ENCODE peak calls at places on chromosomes 11 and 22, in ten cellular contexts. I is heart left ventricle, S is H1, J is A549, F is uterus, O is prostate gland, Z is HCT116, H is tibial nerve, L is Peyer's patch, T is sigmoid colon. U is an unnamed sample. For H3K4me1, the result is how much of the 10 kb centered on the place peaks cover.

GRCh38 chr11:11157201-11157600 is 195.8 kb downstream of the CSNK2A3 start:
- DNase-seq in O (no peak), Z (peak), S (no peak), L (peak), H (no peak), F (no peak), I (no peak), J (peak), T (no peak), U (no peak)

GRCh38 chr22:48779211-48779643 is 1048.4 kb downstream of the BRD1 start:
- DNase-seq in F (no peak), J (no peak), L (peak), H (peak), S (peak), Z (no peak), O (no peak), T (peak), I (no peak), U (no peak)

GRCh38 chr11:44572884-44573283 is 7.4 kb downstream of the CD82 start:
- DNase-seq in H (no peak), S (peak), J (no peak), F (no peak), O (no peak), Z (no peak), L (no peak), I (no peak), T (no peak), U (peak)

GRCh38 chr22:49156662-49157285 is 670.9 kb downstream of the BRD1 start:
- DNase-seq in I (no peak), T (no peak), H (no peak), O (peak), S (no peak), F (no peak), Z (no peak), J (no peak), L (no peak), U (peak)

GRCh38 chr11:111329306-111330204 is 31.2 kb downstream of the POU2AF3 start:
- DNase-seq in J (no peak), H (no peak), F (no peak), T (peak), Z (no peak), L (no peak), I (peak), S (no peak), O (peak), U (no peak)

GRCh38 chr22:38305481-38306448 is 11.5 kb downstream of the CSNK1E start:
- DNase-seq in L (peak), T (no peak), O (no peak), I (no peak), Z (no peak), J (no peak), H (no peak), F (no peak), S (no peak), U (no peak)

GRCh38 chr11:93291889-93292288 is 38.7 kb upstream of the DEUP1 start:
- DNase-seq in I (no peak), S (no peak), T (no peak), Z (no peak), F (no peak), O (no peak), H (no peak), L (no peak), J (no peak), U (no peak)

GRCh38 chr11:107592813-107593212 is 1.9 kb downstream of the ELMOD1 start:
- DNase-seq in S (no peak), F (no peak), Z (no peak), J (no peak), I (no peak), H (no peak), L (no peak), O (no peak), T (no peak), U (no peak)

GRCh38 chr22:35154937-35155387 is 89.0 kb downstream of the ISX start:
- DNase-seq in H (no peak), T (peak), J (peak), F (peak), L (no peak), O (peak), I (peak), Z (peak), S (peak), U (peak)

DNA sequence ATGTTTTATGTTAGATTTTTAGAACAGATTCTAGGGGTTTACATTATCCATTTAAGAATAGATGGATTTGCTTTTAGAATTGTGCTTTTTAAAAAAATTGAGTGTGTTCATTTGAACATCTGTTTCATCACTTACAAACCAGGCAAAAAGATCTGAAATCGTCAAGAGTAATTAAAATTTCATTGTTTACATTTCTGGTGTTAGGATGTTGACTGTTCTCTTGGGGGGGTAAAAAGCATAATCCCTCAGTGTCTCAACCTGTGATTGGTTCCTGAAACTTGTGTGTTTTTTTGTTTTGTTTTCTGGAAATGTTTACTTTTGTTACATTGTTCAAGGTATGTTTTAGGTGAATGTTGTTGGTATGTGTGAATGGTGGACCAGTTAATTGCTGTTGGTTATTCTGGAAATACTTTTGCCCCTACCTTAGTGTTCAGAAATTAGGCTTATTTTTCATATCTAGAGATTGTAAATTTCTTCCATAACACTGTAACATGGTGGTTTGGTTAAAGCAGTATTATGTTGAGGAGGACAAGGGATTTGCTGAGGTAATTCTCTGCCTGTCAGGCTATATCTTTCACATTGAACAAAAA is 4.8 kb downstream of the PCF11 start:
- DNase-seq in I (no peak), T (no peak), O (no peak), L (no peak), F (no peak), Z (no peak), J (no peak), S (no peak), H (no peak), U (no peak)
- H3K27ac ChIP-seq in I (no peak), T (peak), O (peak), L (no peak), F (peak), Z (no peak), J (no peak), S (no peak), H (no peak), U (peak)

DNA sequence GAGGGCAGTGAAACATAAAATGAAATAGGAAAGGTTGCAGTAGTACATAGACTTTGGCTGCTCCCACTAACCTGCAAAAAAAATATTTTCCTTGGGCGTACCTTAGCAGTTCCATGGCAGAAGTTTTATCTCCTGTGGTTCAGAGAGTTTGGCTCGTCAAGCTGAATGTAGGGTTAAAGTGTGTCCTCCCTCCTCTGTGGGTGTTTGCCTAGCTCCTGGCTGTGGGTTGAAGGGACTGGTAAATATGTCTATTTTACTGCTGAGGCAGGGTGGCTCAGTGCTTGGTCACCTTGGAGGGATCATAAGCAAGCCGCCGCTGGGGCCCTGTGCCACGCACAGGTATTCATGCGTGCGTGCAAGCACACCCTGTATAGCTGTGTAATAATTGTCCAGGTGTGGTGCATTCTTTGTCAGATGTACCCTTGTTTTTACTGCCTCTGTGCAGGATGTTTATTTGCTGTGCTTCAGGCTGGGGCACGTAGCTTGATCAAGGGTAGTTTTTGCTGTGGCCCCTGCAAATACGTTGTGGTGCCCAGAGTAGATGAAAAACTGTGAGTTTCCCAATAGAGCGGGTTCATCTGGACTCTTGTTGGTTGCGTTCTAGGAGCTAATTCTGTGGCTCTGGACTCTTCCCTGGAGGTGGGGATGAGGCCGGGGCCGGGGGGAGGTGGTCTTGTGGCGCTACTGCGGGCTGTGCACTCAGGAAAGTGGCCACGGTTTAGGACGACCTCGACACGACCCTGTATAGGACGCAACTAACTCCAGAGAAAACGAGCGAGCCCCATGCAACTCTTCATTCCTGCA is 734 bp upstream of the SORL1 start:
- DNase-seq in H (no peak), O (peak), T (no peak), I (no peak), Z (no peak), J (no peak), S (no peak), L (peak), F (no peak), U (peak)
- H3K4me1 ChIP-seq in H (under half), O (under half), T (under half), I (under half), Z (under half), J (under half), S (under half), L (under half), F (under half), U (under half)

DNA sequence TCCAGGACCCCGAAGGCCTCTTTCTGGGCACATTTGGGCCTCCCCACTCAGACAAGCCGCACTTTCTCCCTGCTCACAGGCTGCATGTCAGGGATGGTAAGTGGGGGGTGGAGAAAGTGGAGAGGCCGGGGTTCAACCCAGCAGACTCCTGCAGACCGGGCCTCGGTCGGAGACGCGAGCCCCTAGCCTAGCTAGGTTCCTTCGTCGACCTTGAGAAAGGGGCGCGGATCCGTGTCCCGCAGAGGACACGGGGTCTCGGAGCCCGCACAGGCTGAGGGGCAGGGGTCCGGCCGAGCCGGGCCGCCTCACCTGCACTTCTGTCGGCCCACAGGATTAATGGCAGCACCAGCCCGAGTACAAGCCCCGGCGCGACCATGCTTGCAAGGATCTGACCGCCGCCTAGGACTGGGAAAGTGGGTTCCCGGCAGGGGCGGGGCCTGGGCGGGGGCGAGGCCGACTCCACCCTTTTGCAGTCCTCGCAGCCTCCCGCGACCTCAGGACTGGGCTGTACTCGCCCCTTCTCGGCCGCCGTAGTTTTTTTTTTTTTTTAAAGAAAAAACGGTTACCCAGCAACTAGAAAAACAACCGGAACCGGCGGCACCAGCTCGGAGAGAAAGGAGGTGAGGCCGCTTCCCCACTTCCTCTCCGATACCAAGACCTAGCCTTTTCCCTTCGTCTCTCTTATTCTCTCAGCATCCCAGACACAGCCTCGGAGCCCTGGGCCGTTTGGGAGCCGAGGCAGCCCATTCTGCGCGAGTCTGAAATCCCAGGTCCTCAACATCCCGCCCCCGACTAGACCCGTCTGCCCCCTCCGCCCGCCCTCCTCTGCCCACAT is at the start of the genes SIAE and SPA17:
- DNase-seq in F (peak), H (peak), L (peak), J (peak), Z (peak), S (peak), O (peak), T (peak), I (peak), U (peak)
- TF ChIP-seq POLR2A in F (peak), H (no peak), L (peak), J (peak), Z (peak), S (no peak), O (peak), T (peak), I (peak), U (peak)

GRCh38 chr11:122441702-122442092 is 213.8 kb upstream of the UBASH3B start:
- DNase-seq in F (no peak), I (no peak), L (no peak), Z (no peak), O (no peak), H (no peak), T (no peak), S (no peak), J (no peak), U (no peak)
- H3K27ac ChIP-seq in F (peak), I (peak), L (no peak), Z (no peak), O (no peak), H (peak), T (peak), S (no peak), J (peak), U (no peak)

GRCh38 chr11:134171951-134172350 is 51.8 kb downstream of the NCAPD3 start:
- DNase-seq in F (no peak), T (no peak), L (no peak), O (no peak), I (no peak), S (no peak), Z (no peak), J (no peak), H (no peak), U (no peak)
- H3K4me1 ChIP-seq in F (under half), T (under half), L (under half), O (under half), I (under half), S (under half), Z (under half), J (under half), H (under half), U (under half)

GRCh38 chr11:120808616-120809050 is 215.3 kb upstream of the TBCEL start:
- DNase-seq in I (no peak), H (no peak), J (peak), S (no peak), L (no peak), T (no peak), F (no peak), O (no peak), Z (no peak), U (no peak)
- TF ChIP-seq POLR2A in I (no peak), H (no peak), J (no peak), S (no peak), L (no peak), T (no peak), F (no peak), O (no peak), Z (no peak), U (no peak)